ENCODE peak calls at places on chromosomes 1 and 21, in ten cellular contexts. One of them, this sample, is unnamed.

GRCh38 chr1:10814312-10814711 is 17.9 kb upstream of the CASZ1 start:
- DNase-seq in sigmoid colon: no peak
- DNase-seq in uterus: no peak
- DNase-seq in A549: no peak
- DNase-seq in stomach: no peak
- DNase-seq in heart left ventricle: no peak
- DNase-seq in prostate gland: no peak
- DNase-seq in testis: no peak
- DNase-seq in H1: no peak
- DNase-seq in body of pancreas: no peak
- DNase-seq in this sample: no peak

GRCh38 chr1:29527314-29528004 is 291.1 kb downstream of the PTPRU start:
- DNase-seq in sigmoid colon: peak; percentile 58
- DNase-seq in uterus: no peak
- DNase-seq in A549: no peak
- DNase-seq in stomach: peak; percentile 17
- DNase-seq in heart left ventricle: no peak
- DNase-seq in prostate gland: no peak
- DNase-seq in testis: peak; percentile 49
- DNase-seq in H1: no peak
- DNase-seq in body of pancreas: no peak
- DNase-seq in this sample: no peak

GRCh38 chr21:17828223-17828622 is 9.1 kb upstream of the C21orf91 start:
- DNase-seq in sigmoid colon: no peak
- DNase-seq in uterus: no peak
- DNase-seq in A549: no peak
- DNase-seq in stomach: no peak
- DNase-seq in heart left ventricle: no peak
- DNase-seq in prostate gland: no peak
- DNase-seq in testis: no peak
- DNase-seq in H1: no peak
- DNase-seq in body of pancreas: no peak
- DNase-seq in this sample: no peak

GRCh38 chr21:29025328-29025713 is 853 bp downstream of the USP16 start:
- DNase-seq in sigmoid colon: no peak
- DNase-seq in uterus: no peak
- DNase-seq in A549: no peak
- DNase-seq in stomach: no peak
- DNase-seq in heart left ventricle: no peak
- DNase-seq in prostate gland: no peak
- DNase-seq in testis: no peak
- DNase-seq in H1: no peak
- DNase-seq in body of pancreas: no peak
- DNase-seq in this sample: no peak

GRCh38 chr1:106978477-106979322 is 77.8 kb upstream of the PRMT6 start:
- DNase-seq in sigmoid colon: no peak
- DNase-seq in uterus: no peak
- DNase-seq in A549: no peak
- DNase-seq in stomach: no peak
- DNase-seq in heart left ventricle: no peak
- DNase-seq in prostate gland: peak; percentile 5
- DNase-seq in testis: no peak
- DNase-seq in H1: no peak
- DNase-seq in body of pancreas: no peak
- DNase-seq in this sample: no peak

GRCh38 chr21:25551548-25551947 is 55.7 kb downstream of the MRPL39 start:
- DNase-seq in sigmoid colon: no peak
- DNase-seq in uterus: no peak
- DNase-seq in A549: no peak
- DNase-seq in stomach: no peak
- DNase-seq in heart left ventricle: no peak
- DNase-seq in prostate gland: no peak
- DNase-seq in testis: no peak
- DNase-seq in H1: no peak
- DNase-seq in body of pancreas: no peak
- DNase-seq in this sample: no peak

GRCh38 chr1:66505671-66506392 is 28.1 kb upstream of the SGIP1 start:
- DNase-seq in sigmoid colon: no peak
- DNase-seq in uterus: no peak
- DNase-seq in A549: no peak
- DNase-seq in stomach: no peak
- DNase-seq in heart left ventricle: no peak
- DNase-seq in prostate gland: no peak
- DNase-seq in testis: no peak
- DNase-seq in H1: no peak
- DNase-seq in body of pancreas: no peak
- DNase-seq in this sample: no peak

GRCh38 chr1:216461466-216461865 is 38.2 kb upstream of the USH2A start:
- DNase-seq in sigmoid colon: no peak
- DNase-seq in uterus: no peak
- DNase-seq in A549: no peak
- DNase-seq in stomach: no peak
- DNase-seq in heart left ventricle: no peak
- DNase-seq in prostate gland: no peak
- DNase-seq in testis: no peak
- DNase-seq in H1: no peak
- DNase-seq in body of pancreas: no peak
- DNase-seq in this sample: no peak

GRCh38 chr1:222616535-222616934 is 1.4 kb upstream of the MIA3 start:
- DNase-seq in sigmoid colon: no peak
- DNase-seq in uterus: peak; percentile 45
- DNase-seq in A549: peak; percentile 8
- DNase-seq in stomach: no peak
- DNase-seq in heart left ventricle: no peak
- DNase-seq in prostate gland: no peak
- DNase-seq in testis: no peak
- DNase-seq in H1: no peak
- DNase-seq in body of pancreas: peak; percentile 43
- DNase-seq in this sample: no peak

GRCh38 chr1:42420911-42421585 is 34.8 kb downstream of the ZMYND12 start:
- DNase-seq in sigmoid colon: peak; percentile 90
- DNase-seq in uterus: peak; percentile 87
- DNase-seq in A549: no peak
- DNase-seq in stomach: no peak
- DNase-seq in heart left ventricle: peak; percentile 59
- DNase-seq in prostate gland: peak; percentile 59
- DNase-seq in testis: peak; percentile 59
- DNase-seq in H1: no peak
- DNase-seq in body of pancreas: peak; percentile 60
- DNase-seq in this sample: peak; percentile 57

DNA sequence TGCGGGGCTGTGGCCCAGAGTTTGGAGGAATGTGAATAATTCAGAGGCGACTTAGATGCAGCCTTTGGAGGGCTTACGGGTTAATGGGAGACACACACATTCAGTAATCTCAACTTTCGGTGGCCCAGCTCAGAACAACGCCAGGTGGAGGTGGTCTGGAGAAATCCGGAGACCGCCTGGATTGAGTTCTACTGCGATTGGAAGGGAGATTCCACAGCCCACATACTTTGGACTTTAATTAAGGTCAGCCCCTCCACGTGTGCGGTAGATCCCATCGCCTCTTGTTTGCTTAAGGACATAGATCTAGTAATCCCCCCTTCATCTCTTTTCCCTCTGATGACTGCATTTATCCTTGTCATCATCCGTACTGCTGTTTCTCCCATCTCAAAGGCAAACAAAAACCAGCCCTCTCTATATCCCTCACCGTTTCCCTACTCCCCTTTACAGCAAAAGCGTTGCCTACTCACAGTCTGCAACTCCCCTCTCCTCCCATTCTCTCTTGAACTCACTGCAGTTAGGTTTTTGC is 712 bp upstream of the BSDC1 start:
- DNase-seq in sigmoid colon: no peak
- DNase-seq in uterus: no peak
- DNase-seq in A549: no peak
- DNase-seq in stomach: no peak
- DNase-seq in heart left ventricle: no peak
- DNase-seq in prostate gland: no peak
- DNase-seq in testis: no peak
- DNase-seq in H1: no peak
- DNase-seq in body of pancreas: no peak
- DNase-seq in this sample: no peak
- TF ChIP-seq POLR2A in sigmoid colon: no peak
- TF ChIP-seq POLR2A in uterus: no peak
- TF ChIP-seq POLR2A in A549: no peak
- TF ChIP-seq POLR2A in stomach: no peak
- TF ChIP-seq POLR2A in heart left ventricle: no peak
- TF ChIP-seq POLR2A in prostate gland: no peak
- TF ChIP-seq POLR2A in testis: no peak
- TF ChIP-seq POLR2A in H1: peak; percentile 57
- TF ChIP-seq POLR2A in body of pancreas: no peak
- TF ChIP-seq POLR2A in this sample: no peak

DNA sequence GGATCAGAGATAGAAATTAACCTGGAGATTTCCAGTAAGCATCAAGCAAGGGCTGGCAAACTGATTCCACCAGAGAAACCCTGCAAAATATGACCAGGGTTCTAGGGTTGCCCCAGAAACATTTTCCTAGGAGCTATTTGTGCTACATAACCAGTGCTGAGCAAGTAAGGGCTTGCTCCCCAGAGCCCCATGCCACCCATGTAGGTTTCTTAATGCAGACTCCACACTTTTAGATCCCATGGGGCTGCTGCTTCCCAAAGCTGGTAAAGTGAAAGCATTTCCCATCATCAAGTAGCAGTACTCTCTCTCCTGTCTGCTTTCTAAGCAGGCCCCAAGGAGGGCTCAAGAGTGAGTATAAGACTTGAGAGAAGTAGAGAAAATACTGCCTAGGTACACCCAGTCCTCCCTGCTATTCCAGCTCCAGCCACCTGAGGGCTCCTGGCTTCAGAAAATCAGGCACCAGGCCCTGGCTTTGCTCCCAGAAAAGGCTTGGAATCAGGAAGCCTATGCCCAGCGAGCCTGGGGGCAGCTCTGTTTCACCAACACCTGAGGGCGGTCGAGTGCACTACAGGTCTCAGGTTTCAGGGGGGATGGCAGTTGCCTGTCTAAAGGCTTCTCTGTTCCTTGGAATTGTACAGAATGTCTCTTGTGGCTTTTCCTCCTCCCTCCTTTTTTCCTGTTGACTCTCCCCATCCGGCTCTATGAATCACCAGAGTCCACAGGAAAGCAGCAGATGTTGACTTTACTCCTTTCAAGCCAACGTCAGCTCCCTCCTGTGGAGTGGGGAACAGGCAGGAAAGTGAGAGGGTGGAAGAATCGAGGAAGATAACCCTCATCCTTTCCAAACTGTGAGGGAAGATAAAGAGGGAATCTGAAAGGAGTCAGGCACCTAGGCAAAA is 6.2 kb upstream of the ANKRD35 start:
- DNase-seq in sigmoid colon: peak; percentile 98
- DNase-seq in uterus: peak; percentile 99
- DNase-seq in A549: peak; percentile 98
- DNase-seq in stomach: peak; percentile 98
- DNase-seq in heart left ventricle: peak; percentile 93
- DNase-seq in prostate gland: peak; percentile 99
- DNase-seq in testis: peak; percentile 97
- DNase-seq in H1: peak; percentile 96
- DNase-seq in body of pancreas: peak; percentile 97
- DNase-seq in this sample: peak; percentile 96
- H3K4me3 ChIP-seq in sigmoid colon: peak overlapping the region; percentile 14
- H3K4me3 ChIP-seq in uterus: peak overlapping the region; percentile 13
- H3K4me3 ChIP-seq in A549: no peak overlapping the region
- H3K4me3 ChIP-seq in stomach: no peak overlapping the region
- H3K4me3 ChIP-seq in heart left ventricle: peak overlapping the region; percentile 32
- H3K4me3 ChIP-seq in prostate gland: peak overlapping the region; percentile 22
- H3K4me3 ChIP-seq in testis: no peak overlapping the region
- H3K4me3 ChIP-seq in H1: peak overlapping the region; percentile 2
- H3K4me3 ChIP-seq in body of pancreas: no peak overlapping the region
- H3K4me3 ChIP-seq in this sample: no peak overlapping the region

DNA sequence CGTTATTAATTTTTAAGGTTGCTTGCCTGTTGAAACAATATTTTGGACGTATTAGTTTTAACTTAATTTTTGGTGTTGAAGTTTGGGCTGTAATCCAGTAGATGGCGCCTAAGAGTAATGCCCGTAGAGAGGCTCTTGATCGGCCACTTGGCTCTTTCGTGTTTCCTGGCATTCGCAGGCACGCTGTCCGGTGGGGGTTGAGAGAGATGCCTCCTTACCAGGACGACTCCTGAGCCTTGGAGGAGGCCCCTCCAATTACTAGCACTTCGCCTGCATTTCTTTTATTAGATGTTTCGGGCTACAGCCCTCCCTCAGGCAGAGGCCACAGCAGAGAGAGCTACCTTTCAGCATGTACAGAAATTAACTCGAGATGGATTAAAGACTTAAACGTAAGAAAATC is 12.0 kb downstream of the OR2M4 start:
- DNase-seq in sigmoid colon: no peak
- DNase-seq in uterus: no peak
- DNase-seq in A549: peak; percentile 31
- DNase-seq in stomach: no peak
- DNase-seq in heart left ventricle: no peak
- DNase-seq in prostate gland: no peak
- DNase-seq in testis: peak; percentile 57
- DNase-seq in H1: peak; percentile 42
- DNase-seq in body of pancreas: peak; percentile 29
- DNase-seq in this sample: no peak
- H3K9me3 ChIP-seq in sigmoid colon: no peaks in the 10 kb centered on the region
- H3K9me3 ChIP-seq in uterus: no peaks in the 10 kb centered on the region
- H3K9me3 ChIP-seq in A549: no peaks in the 10 kb centered on the region
- H3K9me3 ChIP-seq in stomach: no peaks in the 10 kb centered on the region
- H3K9me3 ChIP-seq in heart left ventricle: no peaks in the 10 kb centered on the region
- H3K9me3 ChIP-seq in prostate gland: no peaks in the 10 kb centered on the region
- H3K9me3 ChIP-seq in testis: no peaks in the 10 kb centered on the region
- H3K9me3 ChIP-seq in H1: peaks cover 47% of the 10 kb centered on the region
- H3K9me3 ChIP-seq in body of pancreas: no peaks in the 10 kb centered on the region
- H3K9me3 ChIP-seq in this sample: no peaks in the 10 kb centered on the region

GRCh38 chr1:247421074-247421473 is 5.1 kb downstream of the NLRP3 start:
- DNase-seq in sigmoid colon: no peak
- DNase-seq in uterus: no peak
- DNase-seq in A549: no peak
- DNase-seq in stomach: no peak
- DNase-seq in heart left ventricle: no peak
- DNase-seq in prostate gland: no peak
- DNase-seq in testis: no peak
- DNase-seq in H1: no peak
- DNase-seq in body of pancreas: no peak
- DNase-seq in this sample: no peak

GRCh38 chr1:247417786-247418185 is 1.8 kb downstream of the NLRP3 start:
- DNase-seq in sigmoid colon: no peak
- DNase-seq in uterus: no peak
- DNase-seq in A549: no peak
- DNase-seq in stomach: no peak
- DNase-seq in heart left ventricle: no peak
- DNase-seq in prostate gland: no peak
- DNase-seq in testis: no peak
- DNase-seq in H1: no peak
- DNase-seq in body of pancreas: no peak
- DNase-seq in this sample: no peak

GRCh38 chr1:247411583-247412295 is 4.2 kb upstream of the NLRP3 start:
- DNase-seq in sigmoid colon: no peak
- DNase-seq in uterus: no peak
- DNase-seq in A549: no peak
- DNase-seq in stomach: no peak
- DNase-seq in heart left ventricle: no peak
- DNase-seq in prostate gland: no peak
- DNase-seq in testis: no peak
- DNase-seq in H1: no peak
- DNase-seq in body of pancreas: no peak
- DNase-seq in this sample: no peak

GRCh38 chr1:247419326-247419725 is 3.4 kb downstream of the NLRP3 start:
- DNase-seq in sigmoid colon: no peak
- DNase-seq in uterus: no peak
- DNase-seq in A549: no peak
- DNase-seq in stomach: no peak
- DNase-seq in heart left ventricle: no peak
- DNase-seq in prostate gland: no peak
- DNase-seq in testis: no peak
- DNase-seq in H1: no peak
- DNase-seq in body of pancreas: no peak
- DNase-seq in this sample: no peak

GRCh38 chr1:247415423-247416361 is at the start of gene NLRP3:
- DNase-seq in sigmoid colon: peak; percentile 68
- DNase-seq in uterus: no peak
- DNase-seq in A549: no peak
- DNase-seq in stomach: peak; percentile 34
- DNase-seq in heart left ventricle: peak; percentile 34
- DNase-seq in prostate gland: no peak
- DNase-seq in testis: peak; percentile 29
- DNase-seq in H1: no peak
- DNase-seq in body of pancreas: no peak
- DNase-seq in this sample: no peak
- TF ChIP-seq POLR2A in sigmoid colon: peak; percentile 28
- TF ChIP-seq POLR2A in uterus: no peak
- TF ChIP-seq POLR2A in A549: no peak
- TF ChIP-seq POLR2A in stomach: no peak
- TF ChIP-seq POLR2A in heart left ventricle: no peak
- TF ChIP-seq POLR2A in prostate gland: no peak
- TF ChIP-seq POLR2A in testis: no peak
- TF ChIP-seq POLR2A in H1: no peak
- TF ChIP-seq POLR2A in body of pancreas: peak; percentile 51
- TF ChIP-seq POLR2A in this sample: no peak